ENCODE peak calls at places on chromosomes 3 and 15, in five cellular contexts. R, G, F, S and U are unnamed samples. For H3K9me3, the result is how much of the 10 kb centered on the place peaks cover.

GRCh38 chr3:25897019-25897418 is 107.1 kb downstream of the OXSM start:
- DNase-seq in F (peak), R (no peak), G (no peak), S (no peak), U (no peak)

GRCh38 chr3:58800940-58801339 is 134.4 kb upstream of the FAM3D start:
- DNase-seq in S (no peak), F (no peak), G (no peak), R (no peak), U (no peak)

GRCh38 chr3:56923546-56924224 is 121.9 kb upstream of the ARHGEF3 start:
- DNase-seq in G (no peak), R (peak), S (peak), F (peak), U (no peak)

GRCh38 chr15:46714959-46715358 is 1002.3 kb upstream of the SEMA6D start:
- DNase-seq in S (no peak), R (no peak), G (no peak), F (no peak), U (no peak)

GRCh38 chr3:184937611-184938010 is 125.6 kb downstream of the VPS8 start:
- DNase-seq in G (no peak), F (no peak), R (no peak), S (no peak), U (no peak)

GRCh38 chr3:146273721-146274407 is 23.0 kb upstream of the PLSCR4 start:
- DNase-seq in G (no peak), R (no peak), F (no peak), S (no peak), U (no peak)

GRCh38 chr3:190644766-190645165 is 130.9 kb downstream of the IL1RAP start:
- DNase-seq in R (no peak), S (no peak), F (no peak), G (no peak), U (no peak)

GRCh38 chr3:33690341-33690740 is 27.7 kb downstream of the CLASP2 start:
- DNase-seq in F (no peak), R (no peak), G (no peak), S (no peak), U (no peak)

GRCh38 chr3:170753421-170754344 is 116.3 kb downstream of the RPL22L1 start:
- DNase-seq in S (no peak), F (no peak), G (no peak), R (no peak), U (no peak)

GRCh38 chr15:32120577-32121465 is 90.5 kb downstream of the CHRNA7 start:
- DNase-seq in F (no peak), R (no peak), G (no peak), S (no peak), U (no peak)

GRCh38 chr3:173650596-173650995 is 253.1 kb downstream of the NLGN1 start:
- DNase-seq in G (no peak), S (no peak), R (no peak), F (no peak), U (no peak)

GRCh38 chr15:68795298-68795848 is 25.3 kb downstream of the ANP32A start:
- DNase-seq in S (peak), R (peak), G (peak), F (peak), U (peak)

GRCh38 chr3:122076414-122077292 is 21.5 kb downstream of the CD86 start:
- DNase-seq in G (no peak), S (no peak), F (no peak), R (no peak), U (no peak)

GRCh38 chr3:6631376-6631775 is 229.5 kb upstream of the GRM7 start:
- DNase-seq in R (no peak), G (no peak), S (no peak), F (no peak), U (no peak)
- H3K9me3 ChIP-seq in R (under half), G (under half), S (under half), F (under half), U (under half)

DNA sequence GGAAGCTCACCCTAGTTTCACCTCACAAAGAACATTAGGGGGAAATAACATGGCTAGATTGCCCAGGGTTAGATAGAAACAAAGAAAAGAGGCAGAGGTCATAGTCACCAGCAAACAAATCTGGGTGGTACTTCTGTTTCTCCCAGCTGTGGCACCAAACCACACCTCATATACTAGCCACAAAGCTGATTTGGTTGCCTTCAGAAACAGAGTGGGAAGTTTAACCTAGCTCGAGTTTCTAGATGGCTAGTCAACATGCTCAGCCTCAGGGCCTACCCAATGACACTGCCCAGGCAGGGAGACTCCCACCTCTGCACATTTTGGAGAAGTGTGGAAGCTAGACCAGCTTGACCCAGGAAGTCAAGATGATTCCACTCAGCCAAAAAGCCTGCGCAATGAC is 174.2 kb downstream of the GABRB3 start:
- DNase-seq in G (no peak), S (no peak), F (no peak), R (no peak), U (no peak)
- H3K9me3 ChIP-seq in G (under half), S (under half), F (under half), R (under half), U (under half)

DNA sequence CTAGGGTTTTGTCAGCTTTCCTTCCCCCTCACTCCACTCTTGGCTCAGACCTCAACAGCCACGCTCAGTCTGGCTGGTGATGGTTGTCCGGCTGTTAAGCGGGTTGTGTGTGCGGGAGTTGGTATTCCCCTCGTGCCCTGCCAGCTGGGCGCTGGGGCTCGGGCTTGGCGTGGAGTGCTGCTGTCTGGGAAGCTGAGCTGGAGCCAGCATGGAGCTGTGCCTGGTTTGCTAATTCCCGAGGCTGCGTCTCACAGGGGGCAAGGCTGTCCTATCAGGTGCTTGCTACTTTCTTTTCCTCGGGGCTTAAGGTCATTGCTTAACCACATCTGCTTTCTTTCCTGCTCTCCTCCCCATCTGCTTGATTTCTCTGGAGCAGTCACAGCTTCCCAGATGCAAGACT is 29.9 kb downstream of the PDIA5 start:
- DNase-seq in R (peak), S (peak), G (peak), F (peak), U (peak)
- H3K9me3 ChIP-seq in R (under half), S (under half), G (under half), F (under half), U (under half)

DNA sequence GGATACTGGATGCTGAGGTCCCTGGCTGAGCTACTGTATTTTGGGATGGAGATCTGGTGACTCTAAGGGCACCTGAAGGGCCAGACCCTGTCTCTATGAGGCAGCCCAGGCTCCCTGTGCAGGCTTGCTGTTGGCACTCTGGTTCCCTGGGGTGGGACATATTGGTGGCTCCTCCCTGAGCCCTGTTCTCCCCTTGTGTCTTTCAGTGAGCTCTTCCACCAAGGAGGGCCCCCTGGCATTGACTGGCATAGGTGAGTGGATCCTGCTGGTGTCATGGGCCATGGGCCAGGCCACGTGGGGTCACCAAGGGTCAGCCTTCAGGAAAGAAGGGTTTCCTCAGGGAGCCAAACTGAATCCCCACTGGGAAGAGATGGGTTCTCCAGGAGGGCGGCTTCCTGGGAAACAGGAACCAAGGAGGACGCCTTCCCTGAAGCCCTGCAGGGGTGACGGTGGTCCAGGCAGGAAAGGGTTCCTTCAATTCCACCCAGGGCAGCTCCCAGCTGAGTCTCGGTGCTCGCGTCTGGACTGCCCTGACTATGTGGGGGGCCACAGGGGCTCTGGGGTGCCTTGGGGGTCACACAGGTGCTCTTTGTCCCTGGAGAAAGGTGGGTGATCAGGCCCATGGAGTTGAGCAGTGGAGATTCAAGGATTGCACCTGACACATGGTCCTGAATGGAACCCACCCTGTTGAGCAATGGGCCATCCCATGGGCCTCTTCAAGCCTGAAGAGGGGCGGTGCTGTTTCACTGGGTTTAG is 220.4 kb downstream of the SNRPN start:
- DNase-seq in R (peak), S (peak), F (peak), G (peak), U (peak)
- H3K9me3 ChIP-seq in R (under half), S (under half), F (under half), G (under half), U (under half)